ENCODE peak calls at places on chromosome 20, in ten cellular contexts. R is keratinocyte, A is NCI-H2171 treated with DMSO at 0.1 percent for 48 hours, F is GM12865, Z is left ventricle myocardium inferior, I is HuH-7, Q is H54, M is NCI-H774, Y is KBM-7, T is NCI-H2081. J is an unnamed sample.

GRCh38 chr20:52312131-52312729 is 120.7 kb upstream of the ZFP64 start:
- DNase-seq in R (peak), A (peak), F (peak), Z (no peak), I (peak), Q (peak), M (peak), Y (peak), T (peak), J (peak)

GRCh38 chr20:10654630-10655029 is 19.2 kb downstream of the JAG1 start:
- DNase-seq in R (no peak), A (peak), F (peak), Z (no peak), I (no peak), Q (no peak), M (no peak), Y (no peak), T (no peak), J (no peak)

GRCh38 chr20:3786126-3786484 is 435 bp downstream of the CENPB start:
- DNase-seq in R (no peak), A (peak), F (peak), Z (peak), I (peak), Q (no peak), M (peak), Y (no peak), T (peak), J (no peak)

GRCh38 chr20:14069796-14070195 is 74.5 kb downstream of the MACROD2 start:
- DNase-seq in R (no peak), A (no peak), F (no peak), Z (no peak), I (no peak), Q (no peak), M (no peak), Y (no peak), T (no peak), J (peak)

GRCh38 chr20:57483287-57484050 is 41.5 kb downstream of the CTCFL start:
- DNase-seq in R (no peak), A (no peak), F (peak), Z (no peak), I (no peak), Q (no peak), M (no peak), Y (no peak), T (no peak), J (no peak)

GRCh38 chr20:36408219-36408618 is 102.1 kb downstream of the DLGAP4 start:
- DNase-seq in R (peak), A (peak), F (no peak), Z (no peak), I (no peak), Q (peak), M (peak), Y (no peak), T (peak), J (no peak)

GRCh38 chr20:8388707-8389106 is 256.6 kb downstream of the PLCB1 start:
- DNase-seq in R (no peak), A (no peak), F (no peak), Z (no peak), I (no peak), Q (no peak), M (no peak), Y (no peak), T (no peak), J (no peak)

GRCh38 chr20:50271674-50272412 is 81.2 kb downstream of the CEBPB start:
- DNase-seq in R (no peak), A (no peak), F (no peak), Z (peak), I (no peak), Q (no peak), M (no peak), Y (no peak), T (no peak), J (no peak)

GRCh38 chr20:542777-543368 is 717 bp downstream of the CSNK2A1 start:
- DNase-seq in R (no peak), A (peak), F (peak), Z (no peak), I (no peak), Q (peak), M (no peak), Y (peak), T (peak), J (no peak)

GRCh38 chr20:32558526-32558925 is 26.6 kb downstream of the NOL4L start:
- DNase-seq in R (no peak), A (no peak), F (no peak), Z (no peak), I (no peak), Q (no peak), M (no peak), Y (no peak), T (no peak), J (peak)

GRCh38 chr20:57048027-57048869 is 218.2 kb downstream of the BMP7 start:
- DNase-seq in R (peak), A (no peak), F (peak), Z (no peak), I (peak), Q (peak), M (no peak), Y (peak), T (no peak), J (no peak)

GRCh38 chr20:36320898-36321695 is 15.0 kb downstream of the DLGAP4 start:
- DNase-seq in R (no peak), A (no peak), F (no peak), Z (no peak), I (no peak), Q (no peak), M (no peak), Y (no peak), T (no peak), J (no peak)

GRCh38 chr20:3479759-3480615 is 9.2 kb downstream of the ATRN start:
- DNase-seq in R (no peak), A (no peak), F (no peak), Z (no peak), I (no peak), Q (no peak), M (no peak), Y (no peak), T (no peak), J (no peak)